ENCODE peak calls at places on chromosomes 7 and 10, in five cellular contexts. Z is small intestine; K is CD4-positive, CD25-positive, alpha-beta regulatory T cell; R is HCT116; G is cardiac muscle cell. P is an unnamed sample. For H3K4me1 and H3K9me3, the result is how much of the 10 kb centered on the place peaks cover.

GRCh38 chr7:18053177-18053928 is 25.7 kb upstream of the PRPS1L1 start:
- DNase-seq in K (no peak), G (no peak), R (no peak), Z (no peak), P (no peak)

GRCh38 chr10:70809011-70809611 is 6.6 kb upstream of the SGPL1 start:
- DNase-seq in R (no peak), Z (no peak), G (peak), K (no peak), P (no peak)

GRCh38 chr10:33032354-33033254 is 74.6 kb upstream of the ITGB1 start:
- DNase-seq in R (peak), K (peak), Z (peak), G (no peak), P (no peak)

GRCh38 chr10:533186-533585 is 156.3 kb downstream of the DIP2C start:
- DNase-seq in R (no peak), Z (no peak), K (no peak), G (no peak), P (no peak)

GRCh38 chr7:27025270-27025669 is 70.5 kb downstream of the HOXA1 start:
- DNase-seq in G (no peak), R (no peak), Z (no peak), K (no peak), P (no peak)

GRCh38 chr10:71873582-71874182 is 22.6 kb upstream of the PSAP start:
- DNase-seq in G (no peak), K (no peak), R (no peak), Z (no peak), P (no peak)

GRCh38 chr7:33845991-33846509 is 59.3 kb upstream of the BMPER start:
- DNase-seq in G (no peak), R (no peak), K (no peak), Z (no peak), P (no peak)

GRCh38 chr7:45443263-45443662 is 130.9 kb upstream of the ADCY1 start:
- DNase-seq in Z (no peak), K (no peak), G (no peak), R (no peak), P (no peak)

GRCh38 chr10:15099886-15100285 is 2.7 kb downstream of the RPP38 start:
- DNase-seq in K (no peak), G (no peak), Z (peak), R (no peak), P (no peak)

GRCh38 chr7:158955146-158955870 is 99.0 kb downstream of the DYNC2I1 start:
- DNase-seq in K (no peak), G (no peak), Z (no peak), R (no peak), P (no peak)

GRCh38 chr7:16934947-16935742 is 53.4 kb upstream of the AGR3 start:
- DNase-seq in G (no peak), R (peak), Z (peak), K (no peak), P (no peak)

GRCh38 chr10:36277459-36277858 is 635.4 kb upstream of the FZD8 start:
- DNase-seq in G (no peak), R (no peak), K (no peak), Z (no peak), P (no peak)

GRCh38 chr10:73655990-73656298 is at the start of gene SYNPO2L:
- DNase-seq in Z (no peak), R (no peak), K (no peak), G (peak), P (no peak)

GRCh38 chr10:73653701-73654100 is 2.1 kb downstream of the SYNPO2L start:
- DNase-seq in R (no peak), K (peak), G (peak), Z (no peak), P (no peak)

GRCh38 chr10:73650537-73651331 is 5.1 kb downstream of the SYNPO2L start:
- DNase-seq in G (peak), R (no peak), Z (no peak), K (no peak), P (no peak)

GRCh38 chr10:73655257-73655989 is 406 bp downstream of the SYNPO2L start:
- DNase-seq in K (no peak), Z (no peak), G (no peak), R (no peak), P (no peak)

DNA sequence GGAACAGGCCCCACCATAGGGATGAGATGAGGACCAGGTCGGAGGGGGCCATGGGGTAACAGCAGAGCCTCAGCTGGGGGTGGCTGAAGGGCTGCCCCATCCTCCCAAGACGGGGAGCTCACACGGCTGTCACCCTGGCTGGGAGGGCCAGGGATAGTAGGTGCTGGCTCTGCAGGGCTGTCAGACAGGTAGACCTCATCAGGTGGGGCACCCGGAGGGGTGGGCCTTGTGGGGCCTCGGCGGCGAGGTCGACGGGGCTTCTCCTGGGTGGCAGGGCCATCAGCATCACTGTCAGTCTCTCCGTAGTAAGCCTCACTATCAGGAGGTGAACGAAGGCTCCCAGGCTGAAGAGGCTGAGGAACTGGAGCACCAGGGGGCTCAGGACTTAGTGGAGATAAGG is 2.6 kb downstream of the SYNPO2L start:
- DNase-seq in Z (no peak), K (no peak), R (no peak), G (no peak), P (no peak)
- H3K4me1 ChIP-seq in Z (under half), K (under half), R (under half), G (half or more), P (under half)

GRCh38 chr7:157807510-157807909 is 470.7 kb downstream of the DNAJB6 start:
- DNase-seq in K (no peak), Z (no peak), R (peak), G (no peak), P (no peak)
- H3K9me3 ChIP-seq in K (under half), Z (under half), R (under half), G (under half), P (under half)

GRCh38 chr7:20330176-20330796 is 414 bp upstream of the ITGB8 start:
- DNase-seq in R (no peak), G (peak), K (peak), Z (peak), P (peak)

GRCh38 chr7:20329389-20330175 is 1.1 kb upstream of the ITGB8 start:
- DNase-seq in R (peak), Z (peak), K (peak), G (peak), P (peak)

GRCh38 chr7:20331231-20331880 is 656 bp downstream of the ITGB8 start:
- DNase-seq in R (no peak), Z (peak), K (peak), G (peak), P (peak)

GRCh38 chr7:20331912-20332317 is 1.2 kb downstream of the ITGB8 start:
- DNase-seq in K (no peak), Z (no peak), R (no peak), G (no peak), P (no peak)

GRCh38 chr7:20330797-20331230 is at the start of gene ITGB8:
- DNase-seq in G (peak), Z (peak), K (peak), R (no peak), P (peak)
- H3K4me3 ChIP-seq in G (peak), Z (peak), K (peak), R (peak), P (peak)

GRCh38 chr7:99767662-99768061 is 16.3 kb downstream of the CYP3A4 start:
- DNase-seq in R (no peak), K (no peak), Z (no peak), G (no peak), P (no peak)
- H3K4me1 ChIP-seq in R (under half), K (under half), Z (under half), G (under half), P (under half)

GRCh38 chr7:140055833-140056232 is 6.9 kb downstream of the PARP12 start:
- DNase-seq in Z (no peak), G (no peak), R (no peak), K (no peak), P (no peak)
- H3K9me3 ChIP-seq in Z (under half), G (under half), R (under half), K (under half), P (under half)

GRCh38 chr7:128037880-128038619 is 6.8 kb upstream of the LRRC4 start:
- DNase-seq in K (no peak), R (no peak), G (no peak), Z (no peak), P (no peak)
- H3K4me3 ChIP-seq in K (no peak), R (no peak), G (no peak), Z (no peak), P (no peak)

GRCh38 chr10:124342136-124342820 is 76.4 kb downstream of the OAT start:
- DNase-seq in K (no peak), R (no peak), Z (no peak), G (no peak), P (no peak)

GRCh38 chr10:124343351-124344265 is 75.1 kb downstream of the OAT start:
- DNase-seq in G (no peak), R (no peak), Z (no peak), K (no peak), P (no peak)

GRCh38 chr10:124341768-124342135 is 77.0 kb downstream of the OAT start:
- DNase-seq in G (peak), Z (no peak), R (no peak), K (peak), P (no peak)

GRCh38 chr10:124344266-124344590 is 74.5 kb downstream of the OAT start:
- DNase-seq in K (no peak), Z (no peak), R (no peak), G (no peak), P (no peak)

DNA sequence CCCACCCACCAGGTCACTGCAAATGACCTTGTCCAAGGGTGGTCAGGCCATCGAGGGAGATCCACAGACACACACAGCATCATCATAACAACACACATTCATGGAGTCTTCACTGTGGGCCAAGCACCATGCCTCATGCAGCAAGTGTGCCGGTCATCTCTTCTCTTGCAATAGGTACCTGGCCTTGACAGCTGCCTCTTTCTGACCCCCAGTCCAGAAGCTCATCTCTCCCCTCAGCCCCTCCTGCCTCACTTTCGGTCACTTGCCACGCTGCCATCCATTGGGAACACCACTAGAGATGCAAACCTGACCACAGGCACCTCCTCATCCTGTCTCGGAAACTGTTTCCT is 75.9 kb downstream of the OAT start:
- DNase-seq in Z (no peak), R (no peak), K (no peak), G (no peak), P (no peak)
- H3K4me1 ChIP-seq in Z (under half), R (under half), K (under half), G (under half), P (under half)